ENCODE peak calls at places on chromosomes 12 and 14, in eight cellular contexts. P is IMR-90, C is right lobe of liver, N is adrenal gland, I is prostate gland, D is upper lobe of left lung, B is uterus, H is tibial nerve. E is an unnamed sample. For H3K9me3, the result is how much of the 10 kb centered on the place peaks cover.

GRCh38 chr12:109937371-109937770 is 37.3 kb downstream of the TCHP start:
- DNase-seq in P (no peak), C (no peak), N (no peak), I (no peak), D (no peak), B (no peak), H (no peak), E (no peak)

GRCh38 chr14:73465833-73466532 is 7.6 kb upstream of the NUMB start:
- DNase-seq in P (peak), C (no peak), N (no peak), I (no peak), D (no peak), B (no peak), H (no peak), E (no peak)

GRCh38 chr12:11622774-11623375 is 26.6 kb upstream of the ETV6 start:
- DNase-seq in P (no peak), C (no peak), N (no peak), I (no peak), D (no peak), B (no peak), H (no peak), E (no peak)

GRCh38 chr12:7190268-7191055 is 976 bp downstream of the PEX5 start:
- DNase-seq in P (peak), C (no peak), N (peak), I (peak), D (peak), B (peak), H (peak), E (peak)

GRCh38 chr12:71439613-71440392 is at the start of gene LGR5:
- DNase-seq in P (peak), C (no peak), N (peak), I (no peak), D (no peak), B (no peak), H (no peak), E (no peak)

GRCh38 chr12:68359669-68360068 is 27.5 kb upstream of the MDM1 start:
- DNase-seq in P (no peak), C (no peak), N (no peak), I (no peak), D (no peak), B (no peak), H (no peak), E (no peak)

GRCh38 chr12:10235761-10236631 is 23.3 kb downstream of the GABARAPL1 start:
- DNase-seq in P (peak), C (no peak), N (no peak), I (no peak), D (peak), B (peak), H (no peak), E (peak)

GRCh38 chr14:103862393-103862782 is 15.0 kb upstream of the PPP1R13B start:
- DNase-seq in P (no peak), C (peak), N (no peak), I (no peak), D (no peak), B (no peak), H (no peak), E (no peak)

GRCh38 chr14:34465069-34465859 is 3.2 kb upstream of the SPTSSA start:
- DNase-seq in P (peak), C (no peak), N (no peak), I (no peak), D (no peak), B (no peak), H (no peak), E (no peak)

GRCh38 chr12:71477046-71477445 is 37.4 kb downstream of the LGR5 start:
- DNase-seq in P (no peak), C (no peak), N (no peak), I (no peak), D (no peak), B (no peak), H (no peak), E (no peak)

GRCh38 chr14:42192659-42193425 is 586.2 kb downstream of the LRFN5 start:
- DNase-seq in P (peak), C (no peak), N (no peak), I (peak), D (no peak), B (no peak), H (no peak), E (no peak)

GRCh38 chr14:68506021-68506644 is 286.7 kb downstream of the ZFP36L1 start:
- DNase-seq in P (peak), C (no peak), N (no peak), I (peak), D (no peak), B (no peak), H (no peak), E (no peak)

GRCh38 chr12:29164477-29165163 is 15.5 kb downstream of the FAR2 start:
- DNase-seq in P (peak), C (no peak), N (no peak), I (no peak), D (no peak), B (no peak), H (no peak), E (no peak)

GRCh38 chr12:57235012-57235727 is 5.7 kb downstream of the SHMT2 start:
- DNase-seq in P (peak), C (peak), N (no peak), I (no peak), D (no peak), B (peak), H (no peak), E (peak)

GRCh38 chr12:1466481-1467260 is 127.7 kb downstream of the FBXL14 start:
- DNase-seq in P (no peak), C (no peak), N (no peak), I (no peak), D (no peak), B (no peak), H (no peak), E (no peak)

GRCh38 chr12:110582286-110583136 is 607 bp downstream of the PPTC7 start:
- DNase-seq in P (peak), C (peak), N (peak), I (peak), D (peak), B (peak), H (peak), E (peak)

GRCh38 chr12:121238604-121239334 is 28.8 kb downstream of the P2RX4 start:
- DNase-seq in P (no peak), C (no peak), N (no peak), I (no peak), D (no peak), B (no peak), H (no peak), E (no peak)

GRCh38 chr12:79689477-79690155 is 1.1 kb downstream of the PAWR start:
- DNase-seq in P (peak), C (peak), N (peak), I (peak), D (peak), B (peak), H (no peak), E (peak)

GRCh38 chr12:3122841-3123678 is 45.9 kb downstream of the TSPAN9 start:
- DNase-seq in P (peak), C (peak), N (peak), I (no peak), D (peak), B (no peak), H (no peak), E (peak)

GRCh38 chr14:57462551-57462950 is 31.1 kb downstream of the CCDC198 start:
- DNase-seq in P (no peak), C (no peak), N (no peak), I (no peak), D (no peak), B (no peak), H (no peak), E (no peak)

GRCh38 chr12:80188566-80188965 is 89.2 kb downstream of the OTOGL start:
- DNase-seq in P (peak), C (no peak), N (no peak), I (no peak), D (no peak), B (no peak), H (no peak), E (no peak)

GRCh38 chr12:88951177-88951576 is 370.9 kb upstream of the KITLG start:
- DNase-seq in P (no peak), C (no peak), N (no peak), I (no peak), D (no peak), B (no peak), H (no peak), E (no peak)

GRCh38 chr14:101073598-101073965 is 170.1 kb upstream of the RTL1 start:
- DNase-seq in P (no peak), C (peak), N (no peak), I (no peak), D (no peak), B (no peak), H (no peak), E (peak)

GRCh38 chr12:76018672-76019071 is 12.9 kb downstream of the PHLDA1 start:
- DNase-seq in P (no peak), C (no peak), N (no peak), I (no peak), D (no peak), B (no peak), H (no peak), E (no peak)

GRCh38 chr12:82366182-82366581 is 7.9 kb downstream of the METTL25 start:
- DNase-seq in P (peak), C (no peak), N (no peak), I (no peak), D (no peak), B (no peak), H (no peak), E (no peak)

GRCh38 chr14:101628471-101628966 is 67.2 kb downstream of the DIO3 start:
- DNase-seq in P (peak), C (peak), N (peak), I (peak), D (peak), B (peak), H (peak), E (peak)

GRCh38 chr14:93012516-93013367 is 89.8 kb downstream of the CHGA start:
- DNase-seq in P (no peak), C (no peak), N (no peak), I (no peak), D (no peak), B (no peak), H (no peak), E (no peak)

GRCh38 chr12:117857632-117858274 is 111.0 kb downstream of the KSR2 start:
- DNase-seq in P (peak), C (no peak), N (peak), I (no peak), D (peak), B (no peak), H (no peak), E (no peak)

GRCh38 chr12:51351913-51352532 is 5.5 kb upstream of the CELA1 start:
- DNase-seq in P (peak), C (no peak), N (peak), I (no peak), D (peak), B (no peak), H (no peak), E (no peak)

GRCh38 chr12:28569698-28570411 is 379.6 kb downstream of the CCDC91 start:
- DNase-seq in P (peak), C (no peak), N (no peak), I (no peak), D (no peak), B (no peak), H (no peak), E (no peak)

GRCh38 chr14:58272589-58273372 is 25.6 kb upstream of the ARID4A start:
- DNase-seq in P (peak), C (peak), N (no peak), I (no peak), D (peak), B (no peak), H (no peak), E (peak)

GRCh38 chr12:72346331-72346944 is 74.3 kb downstream of the TRHDE start:
- DNase-seq in P (peak), C (peak), N (peak), I (peak), D (peak), B (peak), H (peak), E (no peak)

DNA sequence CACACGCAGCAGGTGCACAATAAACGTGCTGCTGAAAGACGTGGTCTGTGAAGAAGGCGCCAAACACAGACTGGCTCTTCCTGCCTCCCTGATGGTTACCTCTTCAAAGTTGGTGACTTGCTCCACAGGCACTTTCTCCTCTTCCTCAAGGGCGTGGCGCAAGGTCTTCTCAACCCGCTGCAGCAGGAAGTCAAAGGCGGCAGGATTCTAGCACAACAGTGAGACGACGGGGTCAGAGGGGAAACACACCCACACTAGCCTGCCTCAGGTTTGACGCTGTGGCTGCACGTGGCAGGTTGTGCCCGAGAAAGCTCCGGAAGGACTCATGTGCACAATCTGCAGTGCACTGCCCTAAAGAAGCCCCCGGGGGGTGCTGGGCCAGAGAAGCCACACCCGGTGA is 15.0 kb downstream of the POLE start:
- DNase-seq in P (no peak), C (no peak), N (no peak), I (no peak), D (no peak), B (no peak), H (no peak), E (no peak)
- TF ChIP-seq POLR2A in P (no peak), C (no peak), N (no peak), I (no peak), D (no peak), B (no peak), H (no peak), E (no peak)

GRCh38 chr12:124536613-124537012 is 30.8 kb downstream of the NCOR2 start:
- DNase-seq in P (peak), C (no peak), N (no peak), I (no peak), D (no peak), B (no peak), H (no peak), E (no peak)
- H3K27ac ChIP-seq in P (no peak), C (no peak), N (peak), I (no peak), D (no peak), B (no peak), H (no peak), E (no peak)

GRCh38 chr14:82510007-82510406 is 976.4 kb upstream of the SEL1L start:
- DNase-seq in P (no peak), C (no peak), N (no peak), I (no peak), D (no peak), B (no peak), H (no peak), E (no peak)
- H3K9me3 ChIP-seq in P (under half), C (under half), N (under half), I (under half), D (under half), B (under half), H (under half), E (under half)

DNA sequence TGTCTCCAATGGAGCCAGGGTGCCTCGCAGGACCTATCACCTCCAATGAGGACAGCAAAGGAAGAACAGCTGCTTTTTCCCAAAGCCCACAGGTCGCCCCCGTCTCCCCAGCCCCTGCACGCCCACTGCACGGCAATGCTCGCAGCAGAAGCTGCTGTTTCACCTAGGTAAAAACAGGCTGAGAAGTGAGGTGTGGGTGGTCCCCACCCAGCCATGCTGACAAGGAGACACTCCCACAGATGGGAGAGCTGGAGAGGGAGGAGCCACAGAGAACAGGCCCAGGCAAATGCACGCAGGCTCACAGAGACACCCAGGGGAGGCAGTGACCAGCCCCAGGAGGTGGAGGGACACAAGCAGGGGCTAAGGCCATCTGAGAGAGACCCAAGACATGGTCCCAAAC is 10.4 kb downstream of the CFAP73 start:
- DNase-seq in P (no peak), C (no peak), N (no peak), I (no peak), D (no peak), B (no peak), H (no peak), E (no peak)
- TF ChIP-seq POLR2A in P (no peak), C (no peak), N (no peak), I (no peak), D (no peak), B (no peak), H (no peak), E (no peak)

GRCh38 chr12:53098982-53099651 is 1.6 kb downstream of the IGFBP6 start:
- DNase-seq in P (peak), C (peak), N (peak), I (peak), D (peak), B (peak), H (peak), E (peak)
- H3K27ac ChIP-seq in P (peak), C (peak), N (peak), I (peak), D (peak), B (peak), H (peak), E (peak)